ENCODE peak calls at places on chromosomes 6 and 20, in five cellular contexts. K, U, Y, T and J are unnamed samples.

GRCh38 chr6:14616611-14617010 is 499.0 kb downstream of the CD83 start:
- DNase-seq in T (no peak), U (no peak), K (no peak), Y (peak), J (no peak)

GRCh38 chr6:5151295-5151954 is 66.3 kb downstream of the PPP1R3G start:
- DNase-seq in K (no peak), T (no peak), Y (no peak), U (no peak), J (no peak)

GRCh38 chr6:158698876-158699440 is 49.1 kb downstream of the SYTL3 start:
- DNase-seq in T (no peak), K (no peak), Y (no peak), U (peak), J (peak)

GRCh38 chr6:111057074-111057752 is 30.1 kb upstream of the SLC16A10 start:
- DNase-seq in U (peak), T (no peak), K (peak), Y (no peak), J (peak)

GRCh38 chr6:96520851-96521115 is 823 bp upstream of the UFL1 start:
- DNase-seq in U (peak), Y (no peak), K (no peak), T (no peak), J (no peak)

GRCh38 chr20:60117040-60117439 is 158.8 kb downstream of the CDH26 start:
- DNase-seq in Y (no peak), U (no peak), K (no peak), T (no peak), J (no peak)

GRCh38 chr6:147227770-147228320 is 23.6 kb downstream of the STXBP5 start:
- DNase-seq in K (no peak), U (peak), T (no peak), Y (no peak), J (no peak)

GRCh38 chr6:97850458-97851218 is 567.6 kb upstream of the MMS22L start:
- DNase-seq in K (peak), Y (no peak), T (no peak), U (no peak), J (no peak)

GRCh38 chr6:77456531-77457248 is 6.6 kb downstream of the HTR1B start:
- DNase-seq in U (peak), T (peak), K (no peak), Y (no peak), J (peak)

GRCh38 chr6:169169941-169170582 is 83.6 kb downstream of the THBS2 start:
- DNase-seq in K (no peak), U (no peak), Y (no peak), T (peak), J (no peak)

GRCh38 chr6:166721576-166721975 is 94.5 kb upstream of the RPS6KA2 start:
- DNase-seq in K (no peak), Y (no peak), T (no peak), U (no peak), J (no peak)

GRCh38 chr6:95693108-95693507 is 115.8 kb downstream of the MANEA start:
- DNase-seq in Y (no peak), U (peak), K (peak), T (no peak), J (peak)

GRCh38 chr20:18188446-18188845 is 50.8 kb downstream of the KAT14 start:
- DNase-seq in T (no peak), K (no peak), U (no peak), Y (no peak), J (no peak)
- H2BK12ac ChIP-seq in T (no peak), K (no peak), U (no peak), Y (no peak), J (no peak)

DNA sequence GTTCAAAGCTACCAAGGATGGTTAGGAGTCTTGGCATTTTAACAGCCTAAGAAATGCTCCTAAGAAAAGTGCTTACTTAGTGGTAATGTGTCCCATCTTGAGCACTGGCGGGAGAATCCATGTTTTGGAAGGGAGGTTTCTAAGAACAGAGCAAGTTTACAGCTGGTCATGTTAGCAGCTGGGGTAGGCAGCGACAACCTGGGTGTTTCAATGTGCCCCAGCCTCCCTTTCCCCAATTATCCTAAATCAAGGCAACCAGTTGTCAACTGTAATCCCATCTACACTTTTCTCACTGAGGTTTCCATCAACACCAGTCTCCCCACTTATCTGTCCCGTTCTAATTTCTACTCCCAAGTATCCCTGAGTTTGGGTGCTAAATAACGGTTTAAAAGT is 1.7 kb upstream of the JAG1 start:
- DNase-seq in T (no peak), Y (no peak), K (no peak), U (no peak), J (no peak)
- H3K9ac ChIP-seq in T (no peak), Y (no peak), K (no peak), U (peak), J (no peak)

GRCh38 chr6:38389875-38390274 is 249.9 kb downstream of the BTBD9 start:
- DNase-seq in U (no peak), K (no peak), Y (no peak), T (no peak), J (no peak)

GRCh38 chr6:38391909-38392614 is 247.7 kb downstream of the BTBD9 start:
- DNase-seq in Y (no peak), T (no peak), K (no peak), U (peak), J (no peak)

GRCh38 chr6:38391206-38391908 is 248.4 kb downstream of the BTBD9 start:
- DNase-seq in Y (no peak), T (no peak), K (no peak), U (peak), J (no peak)

GRCh38 chr6:38396209-38396608 is 243.5 kb downstream of the BTBD9 start:
- DNase-seq in U (no peak), T (no peak), K (no peak), Y (no peak), J (no peak)

GRCh38 chr6:38393986-38394385 is 245.7 kb downstream of the BTBD9 start:
- DNase-seq in Y (no peak), T (no peak), U (no peak), K (no peak), J (no peak)
- H2BK120ac ChIP-seq in Y (no peak), T (no peak), U (no peak), K (no peak), J (no peak)

GRCh38 chr6:43707767-43708166 is 20.2 kb upstream of the MRPS18A start:
- DNase-seq in K (no peak), U (no peak), Y (no peak), T (no peak), J (no peak)
- H2BK12ac ChIP-seq in K (no peak), U (peak), Y (no peak), T (no peak), J (no peak)

GRCh38 chr20:13800728-13801134 is 15.9 kb downstream of the NDUFAF5 start:
- DNase-seq in T (no peak), U (peak), Y (no peak), K (no peak), J (peak)

GRCh38 chr20:13799974-13800373 is 15.1 kb downstream of the NDUFAF5 start:
- DNase-seq in Y (no peak), K (no peak), T (no peak), U (no peak), J (no peak)

GRCh38 chr20:13794667-13795066 is 9.8 kb downstream of the NDUFAF5 start:
- DNase-seq in T (no peak), Y (no peak), U (no peak), K (no peak), J (no peak)

DNA sequence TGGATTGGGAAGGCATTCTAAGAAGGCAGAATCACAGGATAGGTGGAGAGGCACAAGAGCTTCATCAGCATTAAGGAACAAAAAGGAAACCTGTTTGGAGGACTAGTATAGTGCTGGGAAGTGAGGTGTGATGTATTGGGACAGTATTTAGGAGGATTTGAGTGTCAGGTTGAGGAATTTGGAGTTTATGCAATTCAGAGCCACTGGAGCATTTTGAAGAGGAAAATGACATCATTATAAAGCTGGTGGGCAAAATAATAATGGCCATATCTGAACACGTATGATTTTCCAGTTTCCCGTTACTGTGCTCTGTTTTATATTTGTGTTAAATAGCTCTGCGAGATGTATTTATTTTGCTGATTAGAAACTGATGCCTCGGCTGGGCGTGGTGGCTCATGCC is 14.2 kb downstream of the NDUFAF5 start:
- DNase-seq in T (no peak), U (no peak), Y (no peak), K (no peak), J (no peak)
- H3K9ac ChIP-seq in T (no peak), U (no peak), Y (no peak), K (no peak), J (no peak)

GRCh38 chr6:46645265-46645664 is 7.4 kb downstream of the CYP39A1 start:
- DNase-seq in K (no peak), U (no peak), Y (no peak), T (no peak), J (no peak)
- H2BK120ac ChIP-seq in K (no peak), U (no peak), Y (no peak), T (no peak), J (no peak)

GRCh38 chr6:72937160-72937559 is 288.1 kb downstream of the KHDC1L start:
- DNase-seq in K (no peak), Y (no peak), T (no peak), U (no peak), J (peak)

GRCh38 chr6:72941263-72941662 is 284.0 kb downstream of the KHDC1L start:
- DNase-seq in Y (no peak), U (no peak), K (no peak), T (no peak), J (no peak)

GRCh38 chr6:72939029-72939428 is 286.3 kb downstream of the KHDC1L start:
- DNase-seq in Y (no peak), K (no peak), U (no peak), T (no peak), J (no peak)

GRCh38 chr6:72940265-72940664 is 285.0 kb downstream of the KHDC1L start:
- DNase-seq in K (no peak), T (no peak), U (no peak), Y (no peak), J (no peak)

DNA sequence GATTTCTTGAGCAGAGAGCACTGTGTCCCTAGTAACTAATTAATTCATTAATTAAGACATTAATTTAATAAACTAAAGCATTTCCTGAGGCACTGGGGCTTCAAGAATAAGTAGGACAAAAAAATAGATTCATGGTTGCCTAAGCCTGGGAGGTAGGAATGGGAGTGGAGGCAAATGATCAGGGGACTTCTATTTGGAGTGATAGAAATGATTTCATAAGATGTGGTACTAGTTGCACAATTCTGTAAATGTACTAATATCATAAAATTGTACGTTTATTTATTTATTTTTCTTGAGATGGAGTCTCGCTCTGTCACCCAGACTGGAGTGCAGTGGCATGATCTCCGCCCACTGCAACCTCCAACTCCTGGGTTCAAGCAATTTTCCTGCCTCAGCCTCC is 287.2 kb downstream of the KHDC1L start:
- DNase-seq in K (no peak), U (no peak), T (no peak), Y (no peak), J (no peak)
- H2BK12ac ChIP-seq in K (no peak), U (no peak), T (no peak), Y (no peak), J (no peak)

GRCh38 chr20:35620818-35621559 is 5.4 kb downstream of the SPAG4 start:
- DNase-seq in Y (no peak), U (no peak), T (no peak), K (no peak), J (no peak)

GRCh38 chr20:35617397-35618031 is 1.9 kb downstream of the SPAG4 start:
- DNase-seq in T (peak), K (peak), U (peak), Y (peak), J (peak)

GRCh38 chr20:35618372-35619131 is 2.9 kb downstream of the SPAG4 start:
- DNase-seq in Y (peak), U (peak), K (no peak), T (peak), J (peak)

GRCh38 chr20:35618032-35618371 is 2.4 kb downstream of the SPAG4 start:
- DNase-seq in T (no peak), Y (no peak), U (no peak), K (no peak), J (no peak)

GRCh38 chr20:35619196-35620095 is 3.8 kb downstream of the SPAG4 start:
- DNase-seq in Y (peak), K (peak), T (peak), U (peak), J (peak)
- H3K9ac ChIP-seq in Y (no peak), K (peak), T (no peak), U (peak), J (no peak)

DNA sequence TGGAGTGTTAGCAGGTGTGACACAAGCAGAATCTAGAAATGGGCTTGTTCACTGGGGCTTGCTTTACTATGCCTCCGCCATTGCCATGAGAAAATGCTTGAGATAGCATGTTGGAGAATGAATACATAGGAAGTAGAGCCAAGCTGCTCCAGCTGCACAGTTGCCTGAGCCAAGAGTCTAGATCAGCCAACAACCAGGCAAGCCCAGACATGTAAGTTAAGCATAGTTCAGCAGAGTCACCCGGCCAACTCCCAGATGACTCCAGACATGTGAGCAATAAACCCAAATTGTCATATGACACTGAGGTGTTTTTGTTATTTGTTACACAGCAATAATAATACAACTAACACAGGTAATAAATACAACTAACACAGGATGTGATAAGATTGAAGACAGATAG is 167.9 kb downstream of the HAO1 start:
- DNase-seq in Y (no peak), K (no peak), U (no peak), T (no peak), J (no peak)
- H2BK120ac ChIP-seq in Y (no peak), K (no peak), U (no peak), T (no peak), J (peak)

DNA sequence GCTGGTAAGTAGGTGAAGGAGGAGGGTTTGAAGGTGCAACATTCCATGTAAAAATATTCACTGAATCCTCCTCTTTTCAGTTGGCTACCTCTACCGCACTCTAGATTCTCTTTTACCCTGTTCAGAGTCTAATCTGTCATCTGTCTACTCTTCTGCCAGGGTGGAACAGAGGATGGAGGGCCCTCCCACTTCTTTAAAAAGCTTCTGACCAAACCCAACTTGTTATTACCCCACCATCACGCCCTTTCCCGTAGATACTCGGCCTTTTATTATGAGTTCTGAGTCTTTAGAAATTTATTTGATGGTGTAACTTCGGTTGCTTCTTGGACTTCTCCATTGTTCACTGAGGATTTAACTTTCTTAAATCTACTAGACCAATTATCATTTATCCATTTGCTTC is 11.7 kb downstream of the STX11 start:
- DNase-seq in Y (no peak), K (no peak), U (no peak), T (no peak), J (no peak)
- H2BK12ac ChIP-seq in Y (no peak), K (no peak), U (no peak), T (no peak), J (no peak)